ENCODE peak calls at places on chromosomes 7 and 10, in six cellular contexts. One of them, this sample, is unnamed.
A peak's percentile ranks its signal among the peaks of the same experiment; 100 is the strongest.

GRCh38 chr10:117509573-117509972 is 33.0 kb upstream of the EMX2 start:
- DNase-seq in glutamatergic neuron: no peak
- DNase-seq in EL: no peak
- DNase-seq in GM10248: no peak
- DNase-seq in GM12864: no peak
- DNase-seq in IMR-90: no peak
- DNase-seq in this sample: no peak

GRCh38 chr7:155759740-155760430 is 52.4 kb downstream of the SHH start:
- DNase-seq in EL: no peak
- DNase-seq in IMR-90: no peak
- DNase-seq in glutamatergic neuron: no peak
- DNase-seq in GM12864: no peak
- DNase-seq in GM10248: no peak
- DNase-seq in this sample: no peak

GRCh38 chr10:73759512-73760115 is 15.4 kb downstream of the SEC24C start:
- DNase-seq in GM12864: no peak
- DNase-seq in IMR-90: no peak
- DNase-seq in GM10248: peak; percentile 38
- DNase-seq in glutamatergic neuron: no peak
- DNase-seq in EL: no peak
- DNase-seq in this sample: no peak

GRCh38 chr10:87875929-87876571 is 12.6 kb downstream of the PTEN start:
- DNase-seq in EL: no peak
- DNase-seq in glutamatergic neuron: no peak
- DNase-seq in IMR-90: no peak
- DNase-seq in GM10248: no peak
- DNase-seq in GM12864: no peak
- DNase-seq in this sample: peak; percentile 56

GRCh38 chr10:126921974-126922525 is 16.8 kb downstream of the DOCK1 start:
- DNase-seq in GM12864: no peak
- DNase-seq in GM10248: no peak
- DNase-seq in IMR-90: peak; percentile 90
- DNase-seq in EL: peak; percentile 87
- DNase-seq in glutamatergic neuron: no peak
- DNase-seq in this sample: no peak

GRCh38 chr10:44853148-44853734 is 57.9 kb upstream of the TMEM72 start:
- DNase-seq in GM12864: no peak
- DNase-seq in IMR-90: peak; percentile 47
- DNase-seq in EL: peak; percentile 58
- DNase-seq in GM10248: no peak
- DNase-seq in glutamatergic neuron: no peak
- DNase-seq in this sample: no peak

GRCh38 chr7:87369216-87369615 is 23.8 kb downstream of the CROT start:
- DNase-seq in IMR-90: no peak
- DNase-seq in GM12864: no peak
- DNase-seq in EL: no peak
- DNase-seq in GM10248: no peak
- DNase-seq in glutamatergic neuron: no peak
- DNase-seq in this sample: no peak

GRCh38 chr10:132931258-132931657 is 11.1 kb downstream of the CFAP46 start:
- DNase-seq in GM12864: no peak
- DNase-seq in GM10248: no peak
- DNase-seq in EL: no peak
- DNase-seq in glutamatergic neuron: no peak
- DNase-seq in IMR-90: peak; percentile 10
- DNase-seq in this sample: no peak

GRCh38 chr7:106086062-106086461 is 26.1 kb downstream of the SYPL1 start:
- DNase-seq in glutamatergic neuron: no peak
- DNase-seq in GM12864: no peak
- DNase-seq in EL: no peak
- DNase-seq in IMR-90: no peak
- DNase-seq in GM10248: no peak
- DNase-seq in this sample: no peak

GRCh38 chr7:136063337-136063666 is 86.1 kb upstream of the MTPN start:
- DNase-seq in GM10248: no peak
- DNase-seq in EL: no peak
- DNase-seq in IMR-90: no peak
- DNase-seq in GM12864: no peak
- DNase-seq in glutamatergic neuron: no peak
- DNase-seq in this sample: no peak

GRCh38 chr10:62037166-62037831 is 135.8 kb downstream of the ARID5B start:
- DNase-seq in IMR-90: peak; percentile 72
- DNase-seq in GM10248: no peak
- DNase-seq in EL: peak; percentile 92
- DNase-seq in GM12864: no peak
- DNase-seq in glutamatergic neuron: no peak
- DNase-seq in this sample: no peak

GRCh38 chr7:77409005-77409738 is 7.0 kb downstream of the GSAP start:
- DNase-seq in IMR-90: peak; percentile 56
- DNase-seq in glutamatergic neuron: no peak
- DNase-seq in GM10248: no peak
- DNase-seq in EL: peak; percentile 54
- DNase-seq in GM12864: no peak
- DNase-seq in this sample: no peak

GRCh38 chr7:105238198-105238765 is 150.4 kb downstream of the SRPK2 start:
- DNase-seq in IMR-90: no peak
- DNase-seq in GM12864: no peak
- DNase-seq in glutamatergic neuron: no peak
- DNase-seq in EL: no peak
- DNase-seq in GM10248: no peak
- DNase-seq in this sample: no peak

GRCh38 chr7:132475669-132476116 is 100.6 kb downstream of the PLXNA4 start:
- DNase-seq in EL: no peak
- DNase-seq in IMR-90: no peak
- DNase-seq in glutamatergic neuron: peak; percentile 43
- DNase-seq in GM10248: no peak
- DNase-seq in GM12864: no peak
- DNase-seq in this sample: no peak

GRCh38 chr7:90262438-90262837 is 17.5 kb downstream of the CFAP69 start:
- DNase-seq in GM10248: peak; percentile 44
- DNase-seq in glutamatergic neuron: no peak
- DNase-seq in GM12864: no peak
- DNase-seq in IMR-90: peak; percentile 35
- DNase-seq in EL: peak; percentile 21
- DNase-seq in this sample: no peak

GRCh38 chr10:132337019-132337418 is 5.0 kb downstream of the LRRC27 start:
- DNase-seq in GM12864: no peak
- DNase-seq in IMR-90: no peak
- DNase-seq in EL: no peak
- DNase-seq in glutamatergic neuron: no peak
- DNase-seq in GM10248: no peak
- DNase-seq in this sample: no peak

GRCh38 chr7:90411510-90411909 is 8.2 kb downstream of the CLDN12 start:
- DNase-seq in EL: peak; percentile 12
- DNase-seq in GM10248: no peak
- DNase-seq in GM12864: no peak
- DNase-seq in glutamatergic neuron: no peak
- DNase-seq in IMR-90: peak; percentile 17
- DNase-seq in this sample: no peak

GRCh38 chr7:120033114-120033513 is 239.9 kb upstream of the KCND2 start:
- DNase-seq in GM12864: no peak
- DNase-seq in GM10248: no peak
- DNase-seq in glutamatergic neuron: no peak
- DNase-seq in EL: no peak
- DNase-seq in IMR-90: no peak
- DNase-seq in this sample: no peak

GRCh38 chr10:33252794-33253203 is 81.7 kb downstream of the NRP1 start:
- DNase-seq in IMR-90: peak; percentile 89
- DNase-seq in EL: peak; percentile 69
- DNase-seq in GM12864: no peak
- DNase-seq in glutamatergic neuron: no peak
- DNase-seq in GM10248: no peak
- DNase-seq in this sample: no peak

GRCh38 chr10:44925224-44925623 is 14.1 kb downstream of the TMEM72 start:
- DNase-seq in GM10248: no peak
- DNase-seq in IMR-90: peak; percentile 6
- DNase-seq in EL: no peak
- DNase-seq in GM12864: no peak
- DNase-seq in glutamatergic neuron: peak; percentile 77
- DNase-seq in this sample: no peak

GRCh38 chr10:91604936-91605534 is 27.8 kb downstream of the PPP1R3C start:
- DNase-seq in glutamatergic neuron: no peak
- DNase-seq in IMR-90: peak; percentile 79
- DNase-seq in GM12864: no peak
- DNase-seq in EL: peak; percentile 60
- DNase-seq in GM10248: no peak
- DNase-seq in this sample: no peak

GRCh38 chr10:113126506-113127192 is 176.6 kb downstream of the TCF7L2 start:
- DNase-seq in EL: peak; percentile 80
- DNase-seq in GM12864: no peak
- DNase-seq in GM10248: peak; percentile 28
- DNase-seq in glutamatergic neuron: peak; percentile 83
- DNase-seq in IMR-90: peak; percentile 76
- DNase-seq in this sample: peak; percentile 19

GRCh38 chr10:132101529-132101928 is 35.8 kb downstream of the JAKMIP3 start:
- DNase-seq in IMR-90: no peak
- DNase-seq in GM10248: no peak
- DNase-seq in GM12864: no peak
- DNase-seq in glutamatergic neuron: no peak
- DNase-seq in EL: no peak
- DNase-seq in this sample: peak; percentile 18

GRCh38 chr10:61835069-61835908 is 66.2 kb upstream of the ARID5B start:
- DNase-seq in IMR-90: peak; percentile 78
- DNase-seq in GM12864: peak; percentile 22
- DNase-seq in GM10248: no peak
- DNase-seq in EL: peak; percentile 82
- DNase-seq in glutamatergic neuron: no peak
- DNase-seq in this sample: no peak

GRCh38 chr7:108253275-108254044 is 123.3 kb upstream of the LAMB4 start:
- DNase-seq in GM10248: no peak
- DNase-seq in glutamatergic neuron: no peak
- DNase-seq in GM12864: no peak
- DNase-seq in IMR-90: no peak
- DNase-seq in EL: no peak
- DNase-seq in this sample: no peak

GRCh38 chr7:80940539-80941205 is 21.8 kb upstream of the SEMA3C start:
- DNase-seq in glutamatergic neuron: no peak
- DNase-seq in GM10248: no peak
- DNase-seq in EL: peak; percentile 18
- DNase-seq in IMR-90: peak; percentile 11
- DNase-seq in GM12864: no peak
- DNase-seq in this sample: no peak

GRCh38 chr7:132930881-132931280 is 151.0 kb downstream of the CHCHD3 start:
- DNase-seq in IMR-90: peak; percentile 3
- DNase-seq in EL: peak; percentile 2
- DNase-seq in GM10248: no peak
- DNase-seq in GM12864: no peak
- DNase-seq in glutamatergic neuron: no peak
- DNase-seq in this sample: no peak

GRCh38 chr7:31423994-31424393 is 83.5 kb upstream of the NEUROD6 start:
- DNase-seq in GM10248: no peak
- DNase-seq in IMR-90: no peak
- DNase-seq in glutamatergic neuron: no peak
- DNase-seq in GM12864: no peak
- DNase-seq in EL: no peak
- DNase-seq in this sample: no peak

GRCh38 chr10:16777473-16778370 is 39.5 kb downstream of the RSU1 start:
- DNase-seq in glutamatergic neuron: no peak
- DNase-seq in IMR-90: peak; percentile 63
- DNase-seq in EL: peak; percentile 43
- DNase-seq in GM12864: peak; percentile 41
- DNase-seq in GM10248: peak; percentile 68
- DNase-seq in this sample: no peak